ENCODE peak calls at places on chromosomes 3 and 15, in four cellular contexts. I is fibroblast of the aortic adventitia, S is stomach, L is skeletal muscle cell. H is an unnamed sample.

GRCh38 chr3:141530133-141530768 is 43.4 kb downstream of the RASA2 start:
- DNase-seq in I (peak; percentile 82), S (no peak), L (peak; percentile 62), H (peak; percentile 8)

GRCh38 chr3:197435426-197435825 is 120.3 kb downstream of the BDH1 start:
- DNase-seq in I (no peak), S (no peak), L (no peak), H (no peak)

GRCh38 chr15:96390986-96391385 is 60.5 kb downstream of the NR2F2 start:
- DNase-seq in I (no peak), S (no peak), L (no peak), H (no peak)

GRCh38 chr3:58487140-58487886 is 4.6 kb upstream of the KCTD6 start:
- DNase-seq in I (peak; percentile 65), S (no peak), L (peak; percentile 32), H (no peak)

GRCh38 chr3:100609305-100609704 is at the start of gene ADGRG7:
- DNase-seq in I (no peak), S (no peak), L (no peak), H (no peak)

GRCh38 chr3:41997702-41998551 is 36.0 kb upstream of the ULK4 start:
- DNase-seq in I (peak; percentile 37), S (no peak), L (no peak), H (no peak)

GRCh38 chr3:164459526-164460151 is 618.7 kb downstream of the SI start:
- DNase-seq in I (no peak), S (no peak), L (no peak), H (no peak)

GRCh38 chr3:45218578-45219390 is 7.3 kb downstream of the TMEM158 start:
- DNase-seq in I (peak; percentile 67), S (no peak), L (peak; percentile 21), H (no peak)

GRCh38 chr3:149701206-149701976 is 43.6 kb upstream of the WWTR1 start:
- DNase-seq in I (no peak), S (no peak), L (no peak), H (no peak)

GRCh38 chr3:58350627-58351013 is 17.9 kb downstream of the PXK start:
- DNase-seq in I (peak; percentile 36), S (no peak), L (peak; percentile 26), H (no peak)

GRCh38 chr3:112013058-112013783 is 14.5 kb downstream of the TAGLN3 start:
- DNase-seq in I (peak; percentile 84), S (peak; percentile 67), L (peak; percentile 40), H (peak; percentile 54)

GRCh38 chr3:125043599-125044151 is 12.1 kb downstream of the HEG1 start:
- DNase-seq in I (peak; percentile 40), S (peak; percentile 33), L (no peak), H (no peak)

GRCh38 chr15:81001180-81002003 is 669 bp downstream of the TLNRD1 start:
- DNase-seq in I (peak; percentile 44), S (peak; percentile 65), L (no peak), H (no peak)

GRCh38 chr3:125684199-125684598 is 88.9 kb upstream of the OSBPL11 start:
- DNase-seq in I (peak; percentile 12), S (peak; percentile 39), L (no peak), H (no peak)

GRCh38 chr3:120821426-120821825 is 78.9 kb downstream of the GTF2E1 start:
- DNase-seq in I (no peak), S (no peak), L (no peak), H (no peak)

GRCh38 chr15:34855893-34856292 is 60.5 kb upstream of the ACTC1 start:
- DNase-seq in I (peak; percentile 53), S (no peak), L (no peak), H (no peak)

GRCh38 chr3:131360191-131360590 is 21.4 kb upstream of the NUDT16 start:
- DNase-seq in I (no peak), S (no peak), L (no peak), H (no peak)
- H3K4me3 ChIP-seq in I (no peak overlapping the region), S (no peak overlapping the region), L (no peak overlapping the region), H (no peak overlapping the region)

DNA sequence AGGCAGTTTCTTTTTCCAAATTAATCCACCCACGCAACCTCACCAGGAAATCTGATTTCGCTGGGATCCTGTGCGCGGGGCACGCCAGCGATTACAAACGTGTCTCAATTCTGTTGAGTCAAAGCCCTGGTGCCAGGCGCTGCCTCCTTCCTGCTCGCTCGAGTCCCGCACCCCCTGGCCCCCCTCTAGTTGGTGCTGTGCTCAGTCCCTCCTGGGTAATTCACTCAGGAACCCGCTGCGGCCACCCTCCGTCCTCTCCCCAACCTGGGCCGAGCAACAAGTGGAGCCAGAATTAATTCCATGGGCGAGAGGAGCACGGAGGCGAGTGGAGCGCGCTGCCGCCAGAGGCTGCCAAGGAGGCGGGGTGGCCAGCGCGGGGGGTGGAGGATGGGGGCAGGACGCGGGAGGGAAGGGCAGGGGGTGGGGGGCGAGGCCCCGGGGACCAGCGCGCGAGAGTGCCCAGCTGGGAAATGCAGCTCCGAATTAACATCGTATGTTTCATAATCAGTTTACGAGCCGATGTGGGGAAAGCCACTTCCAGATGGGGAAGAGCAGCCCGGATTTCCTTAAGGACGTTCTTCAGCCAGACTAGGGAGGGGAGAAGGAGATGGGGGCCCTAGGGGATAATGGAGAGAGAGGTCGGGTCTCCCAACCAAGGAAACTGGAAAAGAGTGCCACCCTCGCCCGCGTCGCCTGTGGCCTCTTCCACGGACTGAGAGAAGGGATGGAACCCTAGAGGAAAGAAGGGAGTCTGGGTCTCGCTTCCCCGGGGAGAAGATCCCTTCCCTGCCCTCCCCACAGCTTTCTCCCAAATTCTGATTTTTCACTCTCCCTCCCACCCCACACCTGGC is 5.8 kb downstream of the WNT5A start:
- DNase-seq in I (no peak), S (no peak), L (no peak), H (no peak)
- H3K4me3 ChIP-seq in I (peak overlapping the region; percentile 57), S (peak overlapping the region; percentile 40), L (peak overlapping the region; percentile 95), H (peak overlapping the region; percentile 83)

GRCh38 chr3:16370503-16370871 is 105.5 kb downstream of the OXNAD1 start:
- DNase-seq in I (no peak), S (no peak), L (no peak), H (no peak)

GRCh38 chr3:16369885-16370284 is 104.9 kb downstream of the OXNAD1 start:
- DNase-seq in I (no peak), S (no peak), L (no peak), H (no peak)

GRCh38 chr3:16369247-16369646 is 104.2 kb downstream of the OXNAD1 start:
- DNase-seq in I (no peak), S (no peak), L (no peak), H (no peak)

GRCh38 chr3:16372362-16373269 is 107.6 kb downstream of the OXNAD1 start:
- DNase-seq in I (peak; percentile 53), S (no peak), L (no peak), H (no peak)

GRCh38 chr3:16370872-16371740 is 106.1 kb downstream of the OXNAD1 start:
- DNase-seq in I (peak; percentile 43), S (no peak), L (no peak), H (no peak)
- H3K4me3 ChIP-seq in I (no peak overlapping the region), S (no peak overlapping the region), L (no peak overlapping the region), H (no peak overlapping the region)

GRCh38 chr3:195879416-195880036 is 28.8 kb downstream of the TNK2 start:
- DNase-seq in I (no peak), S (no peak), L (no peak), H (no peak)

GRCh38 chr3:195882002-195882441 is 26.3 kb downstream of the TNK2 start:
- DNase-seq in I (no peak), S (no peak), L (no peak), H (no peak)

GRCh38 chr3:195881276-195881988 is 26.9 kb downstream of the TNK2 start:
- DNase-seq in I (no peak), S (no peak), L (no peak), H (no peak)

GRCh38 chr3:195878424-195879274 is 29.7 kb downstream of the TNK2 start:
- DNase-seq in I (no peak), S (no peak), L (no peak), H (no peak)

GRCh38 chr3:195880037-195880431 is 28.3 kb downstream of the TNK2 start:
- DNase-seq in I (no peak), S (no peak), L (no peak), H (no peak)
- H3K4me3 ChIP-seq in I (no peak overlapping the region), S (no peak overlapping the region), L (no peak overlapping the region), H (no peak overlapping the region)

DNA sequence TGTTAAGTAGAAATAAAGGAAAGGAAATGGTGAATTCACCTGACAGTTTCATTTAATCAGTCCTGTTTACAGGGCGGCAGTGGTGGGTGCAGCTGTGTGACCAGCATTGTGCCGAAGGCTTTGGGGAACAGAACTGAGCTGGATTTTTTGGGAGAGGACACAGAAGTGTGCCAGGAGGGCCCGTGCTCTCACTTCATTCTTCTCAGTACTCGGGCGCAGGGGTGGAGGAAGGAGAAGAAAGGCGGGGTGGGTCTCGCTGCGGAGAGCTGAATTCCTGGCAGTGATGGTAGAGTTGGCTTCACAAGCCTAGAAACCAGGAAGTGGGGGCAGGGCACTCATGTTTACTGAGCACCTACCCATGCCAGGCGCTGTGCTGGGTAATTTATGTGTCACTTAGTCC is 64.6 kb downstream of the CRTC3 start:
- DNase-seq in I (peak; percentile 69), S (peak; percentile 92), L (no peak), H (no peak)
- H3K4me3 ChIP-seq in I (no peak overlapping the region), S (peak overlapping the region; percentile 1), L (no peak overlapping the region), H (no peak overlapping the region)

GRCh38 chr3:186098740-186099139 is 10.1 kb downstream of the ETV5 start:
- DNase-seq in I (no peak), S (no peak), L (no peak), H (no peak)
- H3K4me3 ChIP-seq in I (no peak overlapping the region), S (no peak overlapping the region), L (no peak overlapping the region), H (no peak overlapping the region)

GRCh38 chr15:77144492-77145070 is 73.7 kb upstream of the TSPAN3 start:
- DNase-seq in I (peak; percentile 98), S (no peak), L (peak; percentile 95), H (peak; percentile 95)
- H3K4me3 ChIP-seq in I (no peak overlapping the region), S (no peak overlapping the region), L (no peak overlapping the region), H (no peak overlapping the region)

H was measured in astrocyte of the cerebellum.